ENCODE peak calls at places on chromosomes 11 and 22, in four cellular contexts. One of them, this sample, is unnamed.

GRCh38 chr11:85939099-85940015 is 84.2 kb downstream of the CCDC83 start:
- DNase-seq in AG04450: no peak
- DNase-seq in heart right ventricle: no peak
- DNase-seq in body of pancreas: no peak
- DNase-seq in this sample: no peak

GRCh38 chr11:116330439-116331185 is 442.2 kb downstream of the BUD13 start:
- DNase-seq in AG04450: no peak
- DNase-seq in heart right ventricle: no peak
- DNase-seq in body of pancreas: no peak
- DNase-seq in this sample: no peak

GRCh38 chr22:30178180-30179126 is 68.1 kb downstream of the LIF start:
- DNase-seq in AG04450: no peak
- DNase-seq in heart right ventricle: no peak
- DNase-seq in body of pancreas: peak; percentile 28
- DNase-seq in this sample: no peak

GRCh38 chr11:11072067-11072466 is 214.2 kb upstream of the ZBED5 start:
- DNase-seq in AG04450: no peak
- DNase-seq in heart right ventricle: no peak
- DNase-seq in body of pancreas: no peak
- DNase-seq in this sample: no peak

GRCh38 chr11:28144808-28145207 is 36.6 kb downstream of the METTL15 start:
- DNase-seq in AG04450: no peak
- DNase-seq in heart right ventricle: no peak
- DNase-seq in body of pancreas: no peak
- DNase-seq in this sample: no peak

GRCh38 chr11:123233280-123233977 is 38.4 kb upstream of the CLMP start:
- DNase-seq in AG04450: no peak
- DNase-seq in heart right ventricle: no peak
- DNase-seq in body of pancreas: no peak
- DNase-seq in this sample: no peak

GRCh38 chr11:86182976-86183584 is 61.5 kb upstream of the EED start:
- DNase-seq in AG04450: no peak
- DNase-seq in heart right ventricle: no peak
- DNase-seq in body of pancreas: no peak
- DNase-seq in this sample: no peak

GRCh38 chr11:130858215-130858614 is 58.1 kb downstream of the SNX19 start:
- DNase-seq in AG04450: no peak
- DNase-seq in heart right ventricle: no peak
- DNase-seq in body of pancreas: peak; percentile 74
- DNase-seq in this sample: no peak

GRCh38 chr11:134272381-134273316 is 3.5 kb upstream of the GLB1L3 start:
- DNase-seq in AG04450: peak; percentile 39
- DNase-seq in heart right ventricle: no peak
- DNase-seq in body of pancreas: no peak
- DNase-seq in this sample: no peak

GRCh38 chr11:103545551-103545950 is 436.3 kb downstream of the DYNC2H1 start:
- DNase-seq in AG04450: no peak
- DNase-seq in heart right ventricle: no peak
- DNase-seq in body of pancreas: no peak
- DNase-seq in this sample: no peak

GRCh38 chr22:26479043-26479791 is 4.4 kb downstream of the HPS4 start:
- DNase-seq in AG04450: no peak
- DNase-seq in heart right ventricle: no peak
- DNase-seq in body of pancreas: no peak
- DNase-seq in this sample: no peak
- H3K4me3 ChIP-seq in AG04450: no peak overlapping the region
- H3K4me3 ChIP-seq in heart right ventricle: no peak overlapping the region
- H3K4me3 ChIP-seq in body of pancreas: no peak overlapping the region
- H3K4me3 ChIP-seq in this sample: no peak overlapping the region

GRCh38 chr22:48574776-48575566 is 1252.7 kb downstream of the BRD1 start:
- DNase-seq in AG04450: no peak
- DNase-seq in heart right ventricle: no peak
- DNase-seq in body of pancreas: peak; percentile 65
- DNase-seq in this sample: no peak

GRCh38 chr22:48577014-48577690 is 1250.5 kb downstream of the BRD1 start:
- DNase-seq in AG04450: no peak
- DNase-seq in heart right ventricle: no peak
- DNase-seq in body of pancreas: no peak
- DNase-seq in this sample: no peak

GRCh38 chr22:48575567-48576332 is 1251.9 kb downstream of the BRD1 start:
- DNase-seq in AG04450: no peak
- DNase-seq in heart right ventricle: no peak
- DNase-seq in body of pancreas: no peak
- DNase-seq in this sample: no peak

GRCh38 chr22:48577691-48578090 is 1250.0 kb downstream of the BRD1 start:
- DNase-seq in AG04450: no peak
- DNase-seq in heart right ventricle: no peak
- DNase-seq in body of pancreas: no peak
- DNase-seq in this sample: no peak

DNA sequence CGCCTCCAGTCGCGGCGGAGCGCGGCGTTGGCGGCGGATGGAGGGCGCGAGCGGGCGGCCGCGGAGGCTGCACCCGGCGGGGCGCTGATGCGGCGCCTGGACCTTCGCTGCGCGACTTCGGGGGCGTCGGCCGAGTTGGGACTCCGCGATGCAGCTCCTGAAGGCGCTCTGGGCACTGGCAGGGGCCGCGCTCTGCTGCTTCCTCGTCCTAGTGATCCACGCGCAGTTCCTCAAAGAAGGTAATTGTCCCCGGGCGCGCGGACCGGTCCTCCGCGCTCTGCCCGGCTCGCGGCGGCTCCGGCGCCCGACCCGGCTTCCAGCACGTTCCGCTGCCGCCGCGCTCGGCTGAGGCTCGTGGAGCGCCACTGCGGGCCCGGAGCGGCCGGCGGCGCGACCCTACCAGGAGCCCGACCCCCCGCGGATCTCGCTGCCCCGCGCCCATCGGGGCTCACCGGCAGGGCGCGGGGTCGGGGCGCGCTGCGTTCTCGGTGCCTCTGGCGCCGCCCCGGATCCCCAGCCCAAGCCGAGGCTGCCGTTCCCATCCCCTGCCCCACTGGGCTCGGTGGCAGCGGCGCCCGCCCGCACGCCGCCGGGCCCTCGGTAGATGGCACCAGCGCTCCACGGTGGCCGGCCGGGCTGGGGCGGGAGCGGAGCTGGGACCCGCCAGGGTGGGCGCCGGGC is 1251.2 kb downstream of the BRD1 start:
- DNase-seq in AG04450: no peak
- DNase-seq in heart right ventricle: no peak
- DNase-seq in body of pancreas: no peak
- DNase-seq in this sample: no peak
- H3K4me3 ChIP-seq in AG04450: no peak overlapping the region
- H3K4me3 ChIP-seq in heart right ventricle: no peak overlapping the region
- H3K4me3 ChIP-seq in body of pancreas: no peak overlapping the region
- H3K4me3 ChIP-seq in this sample: peak overlapping the region; percentile 89

GRCh38 chr11:44303401-44303938 is 6.5 kb downstream of the ALX4 start:
- DNase-seq in AG04450: no peak
- DNase-seq in heart right ventricle: no peak
- DNase-seq in body of pancreas: no peak
- DNase-seq in this sample: no peak

GRCh38 chr11:44305643-44306468 is 4.1 kb downstream of the ALX4 start:
- DNase-seq in AG04450: no peak
- DNase-seq in heart right ventricle: no peak
- DNase-seq in body of pancreas: peak; percentile 31
- DNase-seq in this sample: no peak

GRCh38 chr11:44305149-44305642 is 4.7 kb downstream of the ALX4 start:
- DNase-seq in AG04450: no peak
- DNase-seq in heart right ventricle: no peak
- DNase-seq in body of pancreas: no peak
- DNase-seq in this sample: no peak

GRCh38 chr11:44306469-44307244 is 3.3 kb downstream of the ALX4 start:
- DNase-seq in AG04450: no peak
- DNase-seq in heart right ventricle: no peak
- DNase-seq in body of pancreas: no peak
- DNase-seq in this sample: no peak

DNA sequence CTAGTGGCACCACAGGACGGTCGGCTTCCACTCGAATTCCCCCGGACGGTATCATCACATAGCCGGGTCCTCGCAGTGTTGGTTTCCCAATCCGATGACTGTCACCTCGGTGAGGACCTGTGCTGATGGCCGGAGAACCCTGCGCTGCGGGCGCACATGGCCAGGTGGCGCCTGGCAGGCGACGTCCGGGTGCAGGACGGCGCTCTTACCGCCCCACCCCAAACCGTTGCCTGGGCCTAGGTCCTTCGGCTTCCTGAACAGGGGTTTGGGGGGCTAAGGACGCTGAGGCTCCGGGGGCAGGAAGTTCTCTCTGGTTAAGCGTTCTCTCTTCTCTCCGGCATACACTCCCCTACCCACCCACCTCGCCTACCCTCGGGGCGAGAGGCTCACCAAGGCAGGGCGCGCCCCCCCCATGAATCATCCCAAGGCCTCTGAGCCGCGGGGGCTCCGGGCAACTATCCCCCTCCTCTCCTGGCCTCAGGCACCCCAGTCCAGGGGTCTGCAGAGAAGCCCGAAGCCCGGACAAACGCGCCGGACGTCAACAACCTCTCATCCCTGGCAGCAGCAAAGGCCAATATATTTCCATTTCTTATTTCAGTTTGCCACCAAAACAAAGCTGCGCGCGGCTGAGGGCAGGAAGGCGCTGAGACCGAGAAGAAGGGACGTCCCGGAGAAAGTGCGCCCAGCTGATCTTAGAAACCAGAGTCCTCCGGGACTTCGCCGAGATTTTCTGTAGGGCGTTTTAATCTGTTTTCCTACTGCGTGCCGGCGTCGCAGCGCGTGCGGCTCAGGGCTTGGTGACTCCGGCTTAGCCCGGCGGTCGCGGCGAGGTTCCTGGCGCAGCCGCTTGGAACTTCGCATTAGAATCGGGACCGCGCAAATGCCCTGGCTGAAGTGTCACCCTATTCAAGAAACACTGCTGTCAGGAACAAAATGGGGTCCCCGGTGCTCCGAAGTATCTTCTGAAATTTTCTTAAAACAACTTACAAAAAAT is 5.6 kb downstream of the ALX4 start:
- DNase-seq in AG04450: no peak
- DNase-seq in heart right ventricle: no peak
- DNase-seq in body of pancreas: no peak
- DNase-seq in this sample: no peak
- H3K4me3 ChIP-seq in AG04450: peak overlapping the region; percentile 4
- H3K4me3 ChIP-seq in heart right ventricle: no peak overlapping the region
- H3K4me3 ChIP-seq in body of pancreas: no peak overlapping the region
- H3K4me3 ChIP-seq in this sample: no peak overlapping the region

GRCh38 chr11:8794126-8794525 is 111.5 kb downstream of the RPL27A start:
- DNase-seq in AG04450: no peak
- DNase-seq in heart right ventricle: no peak
- DNase-seq in body of pancreas: no peak
- DNase-seq in this sample: no peak
- H3K4me3 ChIP-seq in AG04450: no peak overlapping the region
- H3K4me3 ChIP-seq in heart right ventricle: no peak overlapping the region
- H3K4me3 ChIP-seq in body of pancreas: no peak overlapping the region
- H3K4me3 ChIP-seq in this sample: no peak overlapping the region

DNA sequence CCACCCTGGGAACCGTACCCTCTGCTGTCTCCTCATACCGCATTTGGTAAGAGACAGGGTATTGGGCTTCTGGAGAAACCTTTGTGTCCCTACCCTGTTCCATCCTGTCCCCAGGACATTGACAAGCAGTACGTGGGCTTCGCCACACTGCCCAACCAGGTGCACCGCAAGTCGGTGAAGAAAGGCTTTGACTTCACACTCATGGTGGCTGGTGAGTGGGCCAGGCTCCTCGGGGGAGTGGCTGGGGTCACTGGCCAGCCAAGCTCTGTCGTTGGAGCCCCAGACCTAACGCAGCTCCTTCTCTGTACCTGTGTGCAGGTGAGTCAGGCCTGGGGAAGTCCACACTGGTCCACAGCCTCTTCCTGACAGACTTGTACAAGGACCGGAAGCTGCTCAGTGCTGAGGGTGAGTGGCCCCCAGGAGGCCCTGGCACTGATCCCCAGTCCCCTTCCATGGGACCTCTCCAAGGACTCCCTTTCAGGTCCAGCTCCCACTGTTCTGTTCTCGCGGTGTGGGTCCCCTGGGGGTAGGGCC is 3.8 kb upstream of the GP1BB start:
- DNase-seq in AG04450: no peak
- DNase-seq in heart right ventricle: no peak
- DNase-seq in body of pancreas: no peak
- DNase-seq in this sample: no peak
- H3K4me3 ChIP-seq in AG04450: peak overlapping the region; percentile 66
- H3K4me3 ChIP-seq in heart right ventricle: peak overlapping the region; percentile 72
- H3K4me3 ChIP-seq in body of pancreas: no peak overlapping the region
- H3K4me3 ChIP-seq in this sample: peak overlapping the region; percentile 85

GRCh38 chr11:83158474-83158786 is 1.5 kb downstream of the PCF11 start:
- DNase-seq in AG04450: no peak
- DNase-seq in heart right ventricle: no peak
- DNase-seq in body of pancreas: no peak
- DNase-seq in this sample: no peak

GRCh38 chr11:83159901-83160865 is 3.3 kb downstream of the PCF11 start:
- DNase-seq in AG04450: no peak
- DNase-seq in heart right ventricle: no peak
- DNase-seq in body of pancreas: peak; percentile 44
- DNase-seq in this sample: no peak

GRCh38 chr11:83158965-83159900 is 2.3 kb downstream of the PCF11 start:
- DNase-seq in AG04450: no peak
- DNase-seq in heart right ventricle: no peak
- DNase-seq in body of pancreas: no peak
- DNase-seq in this sample: no peak

GRCh38 chr11:83161610-83162199 is 4.8 kb downstream of the PCF11 start:
- DNase-seq in AG04450: no peak
- DNase-seq in heart right ventricle: no peak
- DNase-seq in body of pancreas: no peak
- DNase-seq in this sample: no peak

DNA sequence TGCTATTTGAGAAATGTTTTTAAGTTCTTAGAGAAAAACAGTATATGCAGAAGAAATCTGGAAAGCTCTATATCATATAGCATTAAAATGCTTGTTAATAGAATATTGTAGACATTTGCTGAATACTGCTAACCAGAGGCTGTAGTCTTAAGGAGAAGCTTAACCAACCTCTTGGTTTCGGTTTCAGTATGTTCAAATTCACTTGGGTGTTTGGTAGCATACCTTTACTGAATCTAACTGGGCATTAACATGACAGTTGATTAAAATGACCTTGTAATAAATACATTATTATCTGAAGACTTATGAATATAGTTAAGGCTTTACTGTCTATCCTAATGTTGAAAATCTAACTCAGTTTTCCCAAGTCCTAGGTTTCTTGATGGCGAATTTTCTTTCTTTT is 5.4 kb downstream of the PCF11 start:
- DNase-seq in AG04450: no peak
- DNase-seq in heart right ventricle: no peak
- DNase-seq in body of pancreas: no peak
- DNase-seq in this sample: no peak
- H3K4me3 ChIP-seq in AG04450: no peak overlapping the region
- H3K4me3 ChIP-seq in heart right ventricle: no peak overlapping the region
- H3K4me3 ChIP-seq in body of pancreas: no peak overlapping the region
- H3K4me3 ChIP-seq in this sample: no peak overlapping the region

This sample was measured in ascending aorta.